ENCODE peak calls at places on chromosomes 1 and 21, in nine cellular contexts. Z is K562, E is fibroblast of lung, B is endothelial cell of umbilical vein, G is GM23338, S is hepatocyte, U is H1, A is PC-3, T is PC-9. J is an unnamed sample.

GRCh38 chr1:199272107-199272506 is 633.3 kb downstream of the PTPRC start:
- DNase-seq in S (peak), B (no peak), T (peak), Z (no peak), A (peak), E (peak), U (no peak), G (no peak), J (peak)

GRCh38 chr1:214213136-214213535 is 67.8 kb upstream of the SMYD2 start:
- DNase-seq in S (no peak), B (no peak), E (peak), T (peak), G (no peak), U (no peak), A (peak), Z (no peak), J (peak)

GRCh38 chr1:84253891-84254290 is 47.6 kb upstream of the SAMD13 start:
- DNase-seq in B (peak), A (peak), E (peak), S (peak), Z (no peak), G (no peak), T (peak), U (no peak), J (peak)

GRCh38 chr1:179126338-179127060 is 44.6 kb downstream of the TOR3A start:
- DNase-seq in U (no peak), G (no peak), E (peak), A (no peak), B (peak), S (no peak), Z (no peak), T (no peak), J (no peak)

GRCh38 chr21:45136927-45137611 is 62.7 kb downstream of the ADARB1 start:
- DNase-seq in T (peak), U (peak), E (peak), B (peak), A (peak), Z (peak), S (peak), G (peak), J (peak)

GRCh38 chr1:53341961-53342707 is 14.3 kb upstream of the LRP8 start:
- DNase-seq in E (no peak), G (no peak), B (no peak), U (no peak), T (no peak), A (no peak), S (no peak), Z (no peak), J (no peak)

GRCh38 chr1:39488801-39489566 is 2.5 kb upstream of the BMP8A start:
- DNase-seq in T (no peak), U (no peak), Z (no peak), B (no peak), S (no peak), G (no peak), A (no peak), E (no peak), J (peak)

GRCh38 chr1:39478536-39478935 is 12.9 kb upstream of the BMP8A start:
- DNase-seq in B (no peak), A (no peak), S (no peak), Z (no peak), E (no peak), U (no peak), T (no peak), G (no peak), J (no peak)

GRCh38 chr21:29271927-29272333 is 26.8 kb upstream of the BACH1 start:
- DNase-seq in E (no peak), A (no peak), G (no peak), U (no peak), T (no peak), B (no peak), Z (peak), S (peak), J (peak)

GRCh38 chr21:36551731-36552457 is 72.0 kb upstream of the CLDN14 start:
- DNase-seq in B (no peak), E (peak), T (no peak), S (peak), Z (no peak), A (no peak), G (no peak), U (no peak), J (peak)

GRCh38 chr1:84078108-84078823 is 65.8 kb upstream of the PRKACB start:
- DNase-seq in G (peak), B (peak), Z (peak), E (peak), U (no peak), A (peak), T (no peak), S (peak), J (peak)

GRCh38 chr1:192524223-192524622 is 51.4 kb upstream of the RGS1 start:
- DNase-seq in E (peak), T (no peak), Z (no peak), U (no peak), G (no peak), S (no peak), B (peak), A (no peak), J (peak)

GRCh38 chr1:159200759-159201158 is 3.9 kb upstream of the ACKR1 start:
- DNase-seq in G (no peak), A (no peak), E (no peak), B (no peak), U (no peak), T (no peak), S (no peak), Z (peak), J (no peak)

GRCh38 chr1:22239378-22239777 is 96.5 kb upstream of the WNT4 start:
- DNase-seq in E (no peak), A (no peak), G (no peak), T (peak), S (no peak), B (no peak), Z (no peak), U (no peak), J (no peak)

GRCh38 chr1:13536612-13537011 is 22.8 kb upstream of the LRRC38 start:
- DNase-seq in S (no peak), B (no peak), E (no peak), Z (no peak), G (peak), U (no peak), T (no peak), A (no peak), J (no peak)

GRCh38 chr1:34790985-34791384 is 1.8 kb upstream of the GJA4 start:
- DNase-seq in E (no peak), Z (no peak), G (no peak), B (no peak), A (no peak), U (no peak), S (no peak), T (no peak), J (no peak)

GRCh38 chr1:91864017-91864700 is 21.8 kb downstream of the TGFBR3 start:
- DNase-seq in S (no peak), G (no peak), A (peak), E (peak), Z (no peak), B (no peak), U (no peak), T (no peak), J (peak)

GRCh38 chr1:199843856-199844255 is 183.7 kb upstream of the NR5A2 start:
- DNase-seq in T (no peak), U (no peak), G (no peak), B (peak), E (peak), S (no peak), A (no peak), Z (no peak), J (peak)

GRCh38 chr1:21313886-21314796 is 23.9 kb upstream of the ECE1 start:
- DNase-seq in T (no peak), B (no peak), A (no peak), S (no peak), G (peak), Z (no peak), E (no peak), U (no peak), J (peak)

GRCh38 chr1:54287176-54287650 is 87.2 kb downstream of the MRPL37 start:
- DNase-seq in U (no peak), A (no peak), E (peak), Z (peak), G (no peak), S (peak), B (peak), T (no peak), J (peak)

GRCh38 chr1:163796394-163796821 is 474.7 kb downstream of the NUF2 start:
- DNase-seq in E (peak), B (peak), U (no peak), T (no peak), S (peak), Z (no peak), A (peak), G (no peak), J (peak)

GRCh38 chr1:246329900-246330299 is 177.2 kb downstream of the SMYD3 start:
- DNase-seq in G (no peak), A (no peak), Z (no peak), U (no peak), S (no peak), T (no peak), B (no peak), E (peak), J (no peak)

GRCh38 chr1:114201486-114201885 is 47.8 kb upstream of the SYT6 start:
- DNase-seq in S (no peak), B (no peak), T (no peak), A (no peak), U (no peak), E (no peak), Z (no peak), G (no peak), J (no peak)

GRCh38 chr1:176691251-176692228 is 228.6 kb downstream of the PAPPA2 start:
- DNase-seq in G (peak), Z (peak), S (peak), T (peak), A (peak), U (peak), E (peak), B (peak), J (peak)

GRCh38 chr1:116940809-116941640 is 31.3 kb downstream of the PTGFRN start:
- DNase-seq in U (no peak), B (no peak), S (no peak), Z (no peak), E (no peak), G (peak), A (no peak), T (no peak), J (no peak)

GRCh38 chr1:46489169-46489637 is 433 bp upstream of the DMBX1 start:
- DNase-seq in B (no peak), U (no peak), Z (no peak), T (no peak), G (no peak), S (peak), E (no peak), A (peak), J (no peak)
- TF ChIP-seq EZH2 in B (peak), U (peak), Z (no peak), T (peak), G (peak), S (peak), E (peak), A (no peak), J (no peak)

GRCh38 chr1:63984891-63985290 is 211.1 kb downstream of the ROR1 start:
- DNase-seq in G (no peak), B (no peak), S (no peak), A (no peak), E (no peak), T (no peak), U (no peak), Z (no peak), J (peak)

GRCh38 chr1:63981408-63981773 is 207.6 kb downstream of the ROR1 start:
- DNase-seq in B (no peak), U (no peak), S (no peak), G (no peak), T (no peak), A (peak), Z (no peak), E (no peak), J (no peak)

GRCh38 chr1:63984257-63984626 is 210.4 kb downstream of the ROR1 start:
- DNase-seq in B (no peak), E (peak), G (no peak), A (peak), T (no peak), S (no peak), Z (no peak), U (no peak), J (peak)

GRCh38 chr1:63982201-63982600 is 208.4 kb downstream of the ROR1 start:
- DNase-seq in S (no peak), Z (no peak), T (no peak), U (no peak), E (peak), G (no peak), A (no peak), B (no peak), J (no peak)

GRCh38 chr1:63983391-63984256 is 209.8 kb downstream of the ROR1 start:
- DNase-seq in G (no peak), S (no peak), B (no peak), A (no peak), Z (no peak), U (no peak), T (no peak), E (peak), J (peak)
- H2AFZ ChIP-seq in G (no peak), S (no peak), B (no peak), A (no peak), Z (no peak), U (no peak), T (no peak), E (no peak), J (no peak)

DNA sequence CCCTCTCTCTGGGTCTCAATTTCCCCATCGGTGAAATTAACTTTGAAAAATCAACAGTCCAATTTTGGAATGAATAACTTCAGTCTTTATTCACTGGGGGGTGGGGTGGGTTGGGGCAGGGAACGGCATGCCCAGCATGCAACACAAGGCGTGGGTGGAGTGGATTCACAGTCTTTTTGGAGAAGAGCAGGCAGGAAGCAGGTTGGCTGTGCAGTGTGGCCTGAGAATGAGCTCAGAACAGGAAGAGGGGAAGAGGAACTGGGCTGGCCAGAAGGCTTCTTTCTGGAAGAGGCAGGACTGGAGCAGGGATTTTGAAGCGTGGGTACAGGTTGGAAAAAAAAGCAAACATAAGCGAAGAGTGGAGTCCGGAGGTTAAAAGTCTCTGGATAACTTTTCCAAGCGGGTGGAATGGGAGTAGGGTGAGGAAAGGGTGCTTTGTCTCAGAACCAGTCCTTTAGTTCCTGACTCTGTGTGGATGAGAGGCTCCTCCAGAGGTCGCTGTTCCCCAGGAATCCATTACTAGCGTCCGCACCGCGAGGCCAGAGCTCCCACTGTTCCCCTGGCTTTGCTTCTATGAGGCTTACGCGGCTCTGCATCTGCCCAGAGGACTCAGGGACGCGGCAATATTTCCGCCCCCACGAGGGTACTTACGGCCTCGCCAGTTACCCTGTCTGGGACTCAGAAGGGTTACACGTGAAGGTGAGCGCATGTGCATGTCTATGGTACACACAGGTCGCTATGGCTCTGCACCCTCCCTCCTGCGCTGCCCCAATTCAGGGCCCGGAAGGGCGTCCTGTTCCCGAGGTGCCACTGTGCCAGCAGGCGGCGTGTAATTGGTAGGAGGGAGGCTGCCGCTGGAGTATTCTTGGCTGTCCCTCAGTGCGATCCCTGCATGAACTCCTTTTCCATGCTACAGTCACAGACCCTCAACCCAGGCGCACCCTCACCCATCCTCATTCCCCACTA is 5.5 kb upstream of the FOXD2 start:
- DNase-seq in Z (peak), T (no peak), E (peak), U (peak), B (peak), S (peak), G (peak), A (peak), J (peak)
- TF ChIP-seq EZH2 in Z (no peak), T (no peak), E (no peak), U (no peak), B (no peak), S (no peak), G (peak), A (no peak), J (no peak)

DNA sequence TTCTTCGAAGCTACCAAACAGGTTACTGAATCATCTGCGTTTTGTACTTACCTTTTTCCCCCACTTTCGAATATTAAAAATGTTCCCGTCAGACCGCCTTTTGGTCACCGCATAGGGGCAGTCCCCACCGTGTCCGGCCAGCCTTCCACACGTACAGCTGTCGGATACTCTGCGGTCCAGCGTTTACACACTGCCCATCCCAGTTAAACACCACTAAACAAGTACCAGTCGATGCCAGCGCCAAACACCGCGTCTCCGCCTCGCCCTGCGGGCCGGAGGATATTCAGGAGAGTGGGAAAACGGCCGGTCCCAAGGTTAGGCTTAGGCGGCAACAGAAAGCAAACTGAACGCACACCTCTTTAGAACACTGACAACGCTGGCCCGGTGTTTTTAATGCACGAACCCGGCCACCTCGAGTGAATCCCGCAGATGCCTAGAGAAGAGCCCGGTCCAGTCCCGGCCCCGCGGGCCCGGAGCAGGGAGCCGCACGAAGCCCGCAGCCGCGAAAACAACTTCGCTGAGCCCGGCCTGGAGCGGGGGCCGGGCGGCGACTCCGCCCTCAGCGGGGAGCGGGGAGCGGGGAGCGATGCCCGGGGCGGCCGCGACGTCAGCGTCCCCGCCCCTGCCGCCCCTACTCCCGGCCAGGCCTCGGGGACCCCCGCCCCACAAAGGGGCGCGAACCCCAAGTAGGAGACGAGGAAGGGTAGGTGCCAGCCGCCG is 730 bp upstream of the PHF13 start:
- DNase-seq in Z (peak), U (no peak), B (peak), S (peak), A (peak), E (peak), T (peak), G (peak), J (peak)
- H2AFZ ChIP-seq in Z (peak), U (peak), B (peak), S (peak), A (peak), E (peak), T (peak), G (peak), J (peak)

GRCh38 chr1:112805155-112805853 is 90.2 kb upstream of the PPM1J start:
- DNase-seq in G (no peak), E (no peak), Z (peak), T (no peak), U (no peak), A (no peak), B (no peak), S (no peak), J (no peak)

GRCh38 chr1:112808861-112809684 is 93.9 kb upstream of the PPM1J start:
- DNase-seq in U (no peak), S (peak), A (peak), B (peak), G (peak), T (peak), Z (peak), E (peak), J (peak)

GRCh38 chr1:112806090-112806642 is 91.0 kb upstream of the PPM1J start:
- DNase-seq in A (no peak), U (no peak), B (no peak), T (no peak), S (no peak), E (no peak), G (no peak), Z (peak), J (no peak)

GRCh38 chr1:112807999-112808398 is 92.9 kb upstream of the PPM1J start:
- DNase-seq in S (no peak), U (no peak), G (no peak), B (no peak), E (no peak), T (no peak), A (no peak), Z (no peak), J (no peak)

DNA sequence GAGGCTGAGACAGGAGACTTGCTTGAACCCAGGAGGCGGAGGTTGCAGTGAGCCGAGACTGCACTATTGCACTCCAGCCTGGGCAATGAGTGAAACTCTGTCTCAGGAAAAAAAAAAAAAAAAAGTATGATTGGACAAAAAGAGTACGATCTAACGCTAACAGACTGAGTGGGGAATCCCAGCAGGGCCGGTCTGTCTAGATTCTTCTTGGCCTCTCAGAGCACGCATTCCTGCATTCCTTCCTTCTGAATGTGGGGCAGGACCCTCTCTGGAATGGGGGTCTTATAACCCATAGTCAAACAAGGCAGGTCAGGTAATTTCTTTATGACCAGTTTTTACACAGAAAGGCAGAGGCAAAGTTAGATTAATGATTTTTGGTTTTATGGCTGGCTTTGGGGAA is 92.0 kb upstream of the PPM1J start:
- DNase-seq in A (peak), B (no peak), S (peak), E (no peak), Z (no peak), G (peak), T (peak), U (no peak), J (no peak)
- TF ChIP-seq EZH2 in A (no peak), B (no peak), S (no peak), E (no peak), Z (no peak), G (no peak), T (no peak), U (no peak), J (no peak)

DNA sequence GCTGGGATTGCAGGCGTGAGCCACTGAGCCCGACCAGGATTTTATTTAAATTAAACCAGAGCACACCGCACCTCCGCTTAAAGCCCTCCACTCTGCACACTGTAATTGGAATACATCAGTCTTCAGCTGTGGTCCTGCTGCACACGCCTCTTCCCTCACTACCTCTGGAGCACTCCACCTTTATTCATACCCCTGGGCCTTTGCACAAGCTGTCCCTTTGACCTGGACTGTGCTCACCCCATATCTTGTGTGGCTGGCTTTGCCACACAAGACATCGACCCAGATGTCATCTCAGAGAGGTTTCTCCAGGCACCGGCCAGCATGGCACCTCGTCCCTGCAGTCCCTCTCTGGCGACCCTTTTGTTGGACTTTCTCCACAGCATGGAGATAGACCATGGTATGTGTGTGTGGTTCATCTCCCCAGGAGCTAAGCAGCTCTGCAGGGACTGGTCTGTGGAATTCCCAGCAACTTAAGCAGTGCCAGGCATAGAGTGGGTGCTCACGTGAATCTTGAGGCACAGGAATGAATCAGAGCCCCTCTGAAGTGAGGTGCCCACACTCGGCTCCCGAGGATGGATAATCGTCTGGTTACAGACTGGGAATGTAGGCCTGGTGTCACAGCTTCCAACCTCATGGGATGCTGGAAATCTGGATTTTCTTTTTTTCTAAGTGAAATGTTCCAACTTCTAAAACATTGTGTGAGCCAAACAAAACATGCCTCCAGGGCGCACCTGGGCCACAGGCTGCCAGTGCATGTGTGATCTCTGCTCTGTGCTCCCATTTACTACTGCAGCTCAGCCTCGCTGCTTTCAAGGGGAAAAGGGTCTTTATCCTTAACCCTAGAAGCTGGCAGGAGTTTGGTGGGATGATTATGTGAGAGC is 61.9 kb downstream of the EVA1C start:
- DNase-seq in E (peak), B (peak), U (no peak), A (peak), T (no peak), G (no peak), Z (no peak), S (no peak), J (no peak)
- H2AFZ ChIP-seq in E (no peak), B (no peak), U (no peak), A (no peak), T (no peak), G (no peak), Z (no peak), S (no peak), J (peak)

J was measured in GM23248.